ENCODE peak calls at places on chromosome 15, in eight cellular contexts. K is iris pigment epithelial cell; S is coronary artery; H is fibroblast of the aortic adventitia; W is DMS153; F is stimulated activated CD4-positive, alpha-beta T cell treated with anti-CD3 and anti-CD28 coated beads, Interleukin-4, amount 100 ng/mL, for 1 hour; I is small intestine; V is nucleus accumbens. E is an unnamed sample.

GRCh38 chr15:39242345-39242744 is 338.5 kb upstream of the THBS1 start:
- DNase-seq in F (no peak), K (peak; percentile 33), W (no peak), H (peak; percentile 87), S (no peak), V (no peak), I (no peak), E (no peak)

GRCh38 chr15:57610130-57610529 is 18.4 kb downstream of the MYZAP start:
- DNase-seq in S (peak; percentile 59), K (peak; percentile 82), I (peak; percentile 96), H (peak; percentile 53), V (no peak), F (no peak), W (peak; percentile 60), E (no peak)

GRCh38 chr15:75454471-75455418 is 3.3 kb upstream of the SIN3A start:
- DNase-seq in W (no peak), V (peak; percentile 95), H (peak; percentile 3), I (peak; percentile 20), S (peak; percentile 90), K (peak; percentile 76), F (peak; percentile 85), E (peak; percentile 22)

GRCh38 chr15:79872358-79873017 is 24.3 kb downstream of the MTHFS start:
- DNase-seq in K (peak; percentile 87), F (no peak), V (no peak), S (no peak), H (no peak), I (peak; percentile 30), W (no peak), E (no peak)

GRCh38 chr15:77817434-77817833 is 184.7 kb upstream of the LINGO1 start:
- DNase-seq in K (no peak), S (no peak), V (no peak), H (no peak), F (no peak), I (no peak), W (no peak), E (no peak)

GRCh38 chr15:55394694-55395093 is 13.5 kb downstream of the CCPG1 start:
- DNase-seq in F (no peak), S (no peak), K (peak; percentile 72), W (no peak), V (no peak), I (no peak), H (no peak), E (no peak)

GRCh38 chr15:82968066-82968465 is 15.5 kb upstream of the HOMER2 start:
- DNase-seq in W (no peak), S (no peak), V (no peak), K (peak; percentile 60), I (no peak), H (peak; percentile 22), F (no peak), E (no peak)

GRCh38 chr15:82875411-82876003 is 66.1 kb downstream of the WHAMM start:
- DNase-seq in W (no peak), K (no peak), S (no peak), H (peak; percentile 67), V (no peak), F (no peak), I (no peak), E (no peak)

GRCh38 chr15:43941555-43941954 is 114.8 kb downstream of the WDR76 start:
- DNase-seq in I (no peak), F (no peak), V (no peak), W (no peak), K (no peak), S (no peak), H (no peak), E (no peak)

GRCh38 chr15:48859426-48859825 is 18.5 kb upstream of the EID1 start:
- DNase-seq in F (no peak), S (no peak), V (no peak), K (no peak), H (no peak), W (no peak), I (no peak), E (no peak)

GRCh38 chr15:98647026-98647773 is 1.1 kb upstream of the IGF1R start:
- DNase-seq in W (no peak), K (peak; percentile 62), H (peak; percentile 56), F (peak; percentile 75), S (peak; percentile 77), V (peak; percentile 79), I (peak; percentile 73), E (peak; percentile 32)

GRCh38 chr15:65285291-65286068 is 1.2 kb downstream of the PARP16 start:
- DNase-seq in I (no peak), K (peak; percentile 46), S (no peak), H (peak; percentile 48), W (no peak), V (no peak), F (no peak), E (no peak)

GRCh38 chr15:35308802-35309201 is 223.7 kb upstream of the NANOGP8 start:
- DNase-seq in W (peak; percentile 38), K (peak; percentile 99), H (peak; percentile 94), F (no peak), V (no peak), I (peak; percentile 16), S (no peak), E (no peak)